ENCODE peak calls at places on chromosomes 4 and X, in four cellular contexts. Y is breast epithelium; N is CD8-positive, alpha-beta memory T cell; T is lung. Z is an unnamed sample.

GRCh38 chrX:12946838-12947544 is 27.9 kb upstream of the TMSB4X start:
- DNase-seq in Y (peak), N (peak), T (peak), Z (no peak)

GRCh38 chrX:136147320-136147901 is at the start of gene FHL1:
- DNase-seq in Y (no peak), T (no peak), N (peak), Z (peak)

GRCh38 chr4:185120631-185120946 is 22.5 kb upstream of the SLC25A4 start:
- DNase-seq in N (no peak), T (no peak), Y (no peak), Z (no peak)

GRCh38 chr4:26457412-26457811 is 32.9 kb downstream of the CCKAR start:
- DNase-seq in T (no peak), N (no peak), Y (no peak), Z (no peak)

GRCh38 chr4:125115941-125116340 is 198.8 kb upstream of the FAT4 start:
- DNase-seq in N (no peak), T (no peak), Y (no peak), Z (no peak)

GRCh38 chrX:47831788-47832187 is 4.9 kb upstream of the ZNF81 start:
- DNase-seq in Y (no peak), T (peak), N (peak), Z (no peak)

GRCh38 chr4:87912164-87913004 is 63.1 kb upstream of the SPP1 start:
- DNase-seq in Y (no peak), N (no peak), T (no peak), Z (no peak)

GRCh38 chr4:82785248-82786003 is 13.2 kb downstream of the SCD5 start:
- DNase-seq in N (no peak), T (no peak), Y (no peak), Z (no peak)

GRCh38 chr4:127642169-127642568 is 9.4 kb downstream of the INTU start:
- DNase-seq in T (no peak), Y (no peak), N (no peak), Z (no peak)

GRCh38 chr4:110877728-110878382 is 255.0 kb upstream of the PITX2 start:
- DNase-seq in Y (no peak), T (no peak), N (no peak), Z (no peak)

GRCh38 chr4:152937535-152938236 is 1.6 kb downstream of the FHDC1 start:
- DNase-seq in T (no peak), Y (no peak), N (no peak), Z (peak)

GRCh38 chrX:68647156-68647957 is at the start of gene STARD8:
- DNase-seq in N (no peak), T (no peak), Y (no peak), Z (no peak)

GRCh38 chr4:184251680-184252000 is 34.0 kb upstream of the ENPP6 start:
- DNase-seq in Y (no peak), T (no peak), N (no peak), Z (no peak)

GRCh38 chr4:126851391-126851790 is 781.4 kb upstream of the INTU start:
- DNase-seq in N (no peak), Y (no peak), T (no peak), Z (no peak)

GRCh38 chrX:14050704-14051103 is 21.0 kb upstream of the GEMIN8 start:
- DNase-seq in N (no peak), T (no peak), Y (no peak), Z (no peak)

GRCh38 chr4:72553540-72553939 is 15.5 kb downstream of the ADAMTS3 start:
- DNase-seq in N (no peak), Y (no peak), T (no peak), Z (no peak)

GRCh38 chr4:147714575-147715401 is 17.1 kb upstream of the ARHGAP10 start:
- DNase-seq in T (no peak), N (no peak), Y (peak), Z (no peak)

GRCh38 chr4:108849611-108850406 is 87.0 kb upstream of the ETNPPL start:
- DNase-seq in N (no peak), Y (no peak), T (no peak), Z (peak)

GRCh38 chr4:4831825-4832224 is 27.6 kb upstream of the MSX1 start:
- DNase-seq in T (no peak), Y (no peak), N (no peak), Z (no peak)

GRCh38 chr4:8267077-8267476 is 2.5 kb upstream of the HTRA3 start:
- DNase-seq in Y (no peak), N (no peak), T (peak), Z (peak)

GRCh38 chrX:49915352-49916222 is 6.8 kb upstream of the CLCN5 start:
- DNase-seq in Y (no peak), T (peak), N (peak), Z (no peak)

GRCh38 chrX:136228808-136229207 is 22.4 kb downstream of the MAP7D3 start:
- DNase-seq in Y (no peak), T (no peak), N (no peak), Z (no peak)

GRCh38 chr4:15410750-15411149 is 17.1 kb upstream of the C1QTNF7 start:
- DNase-seq in N (peak), Y (no peak), T (no peak), Z (no peak)

GRCh38 chr4:120557372-120557771 is 365.2 kb downstream of the PRDM5 start:
- DNase-seq in T (no peak), Y (no peak), N (no peak), Z (no peak)

GRCh38 chr4:28287837-28288236 is 1427.2 kb downstream of the STIM2 start:
- DNase-seq in T (no peak), N (no peak), Y (no peak), Z (no peak)

Z was measured in GM19239.